ENCODE peak calls at places on chromosomes 6 and 20, in four cellular contexts. One of them, this sample, is unnamed.

GRCh38 chr6:7974932-7975763 is 64.6 kb upstream of the TXNDC5 start:
- DNase-seq in MG63: peak; percentile 98
- DNase-seq in G401: peak; percentile 61
- DNase-seq in EL: peak; percentile 96
- DNase-seq in this sample: peak; percentile 75

GRCh38 chr6:40688214-40688761 is 101.1 kb upstream of the LRFN2 start:
- DNase-seq in MG63: no peak
- DNase-seq in EL: no peak
- DNase-seq in G401: no peak
- DNase-seq in this sample: no peak

GRCh38 chr20:51634257-51634656 is 91.7 kb upstream of the NFATC2 start:
- DNase-seq in MG63: no peak
- DNase-seq in G401: no peak
- DNase-seq in EL: no peak
- DNase-seq in this sample: no peak

GRCh38 chr20:32968833-32969241 is 35.4 kb downstream of the SUN5 start:
- DNase-seq in MG63: no peak
- DNase-seq in G401: no peak
- DNase-seq in EL: no peak
- DNase-seq in this sample: no peak

GRCh38 chr6:168121308-168121665 is 42.3 kb upstream of the FRMD1 start:
- DNase-seq in EL: no peak
- DNase-seq in MG63: no peak
- DNase-seq in G401: no peak
- DNase-seq in this sample: no peak

GRCh38 chr6:130632897-130633296 is 194.3 kb upstream of the SMLR1 start:
- DNase-seq in MG63: no peak
- DNase-seq in G401: no peak
- DNase-seq in EL: no peak
- DNase-seq in this sample: no peak

GRCh38 chr20:23152308-23152892 is 66.3 kb upstream of the CD93 start:
- DNase-seq in EL: peak; percentile 66
- DNase-seq in G401: no peak
- DNase-seq in MG63: no peak
- DNase-seq in this sample: no peak

GRCh38 chr6:43936476-43936875 is 166.5 kb downstream of the VEGFA start:
- DNase-seq in MG63: no peak
- DNase-seq in EL: no peak
- DNase-seq in G401: no peak
- DNase-seq in this sample: no peak

GRCh38 chr6:47437592-47437991 is 40.0 kb upstream of the CD2AP start:
- DNase-seq in EL: no peak
- DNase-seq in MG63: no peak
- DNase-seq in G401: no peak
- DNase-seq in this sample: no peak

GRCh38 chr6:146914563-146915483 is 289.4 kb upstream of the STXBP5 start:
- DNase-seq in G401: peak; percentile 73
- DNase-seq in EL: peak; percentile 95
- DNase-seq in MG63: peak; percentile 85
- DNase-seq in this sample: peak; percentile 90

GRCh38 chr6:148304976-148305375 is 37.7 kb upstream of the SASH1 start:
- DNase-seq in G401: no peak
- DNase-seq in MG63: no peak
- DNase-seq in EL: peak; percentile 61
- DNase-seq in this sample: no peak

GRCh38 chr20:62830821-62831220 is 14.0 kb downstream of the COL9A3 start:
- DNase-seq in MG63: no peak
- DNase-seq in G401: no peak
- DNase-seq in EL: no peak
- DNase-seq in this sample: no peak

GRCh38 chr6:69732640-69733039 is 64.2 kb downstream of the LMBRD1 start:
- DNase-seq in MG63: no peak
- DNase-seq in G401: peak; percentile 47
- DNase-seq in EL: peak; percentile 3
- DNase-seq in this sample: no peak

GRCh38 chr6:54632984-54633565 is 213.5 kb upstream of the FAM83B start:
- DNase-seq in EL: no peak
- DNase-seq in G401: no peak
- DNase-seq in MG63: no peak
- DNase-seq in this sample: no peak

GRCh38 chr6:30074331-30075093 is 1.1 kb downstream of the RNF39 start:
- DNase-seq in G401: no peak
- DNase-seq in EL: peak; percentile 17
- DNase-seq in MG63: no peak
- DNase-seq in this sample: no peak

GRCh38 chr6:89483111-89483720 is 50.3 kb downstream of the ANKRD6 start:
- DNase-seq in G401: no peak
- DNase-seq in EL: no peak
- DNase-seq in MG63: no peak
- DNase-seq in this sample: no peak

GRCh38 chr20:19793716-19794115 is 35.7 kb downstream of the RIN2 start:
- DNase-seq in MG63: no peak
- DNase-seq in G401: no peak
- DNase-seq in EL: no peak
- DNase-seq in this sample: no peak

GRCh38 chr20:42775866-42776265 is 413.8 kb downstream of the PTPRT start:
- DNase-seq in MG63: no peak
- DNase-seq in EL: no peak
- DNase-seq in G401: no peak
- DNase-seq in this sample: no peak

GRCh38 chr20:34249291-34249690 is 8.1 kb downstream of the ASIP start:
- DNase-seq in EL: no peak
- DNase-seq in MG63: no peak
- DNase-seq in G401: no peak
- DNase-seq in this sample: no peak

GRCh38 chr20:44203161-44203560 is 7.4 kb downstream of the OSER1 start:
- DNase-seq in MG63: no peak
- DNase-seq in G401: no peak
- DNase-seq in EL: peak; percentile 54
- DNase-seq in this sample: no peak

GRCh38 chr6:166127624-166128472 is 39.8 kb downstream of the TBXT start:
- DNase-seq in MG63: no peak
- DNase-seq in EL: no peak
- DNase-seq in G401: no peak
- DNase-seq in this sample: no peak

GRCh38 chr6:113530769-113531168 is 326.4 kb upstream of the MARCKS start:
- DNase-seq in EL: peak; percentile 90
- DNase-seq in MG63: peak; percentile 32
- DNase-seq in G401: no peak
- DNase-seq in this sample: peak; percentile 79

GRCh38 chr6:43835872-43836419 is 65.9 kb downstream of the VEGFA start:
- DNase-seq in EL: no peak
- DNase-seq in G401: no peak
- DNase-seq in MG63: peak; percentile 30
- DNase-seq in this sample: no peak

GRCh38 chr6:37205997-37206340 is 36.0 kb downstream of the PIM1 start:
- DNase-seq in MG63: no peak
- DNase-seq in EL: no peak
- DNase-seq in G401: no peak
- DNase-seq in this sample: no peak

GRCh38 chr20:46308258-46309157 is at the start of gene CDH22:
- DNase-seq in G401: peak; percentile 81
- DNase-seq in MG63: peak; percentile 53
- DNase-seq in EL: peak; percentile 39
- DNase-seq in this sample: no peak

GRCh38 chr6:53426544-53427270 is 78.0 kb upstream of the ELOVL5 start:
- DNase-seq in MG63: no peak
- DNase-seq in EL: no peak
- DNase-seq in G401: no peak
- DNase-seq in this sample: peak; percentile 39

GRCh38 chr20:35008411-35009342 is 53.0 kb downstream of the MYH7B start:
- DNase-seq in EL: no peak
- DNase-seq in G401: no peak
- DNase-seq in MG63: peak; percentile 97
- DNase-seq in this sample: no peak

GRCh38 chr6:77462359-77463307 is 658 bp downstream of the HTR1B start:
- DNase-seq in G401: no peak
- DNase-seq in EL: peak; percentile 37
- DNase-seq in MG63: no peak
- DNase-seq in this sample: no peak